ENCODE peak calls at places on chromosomes 3 and 15, in seven cellular contexts. One of them, this sample, is unnamed.

GRCh38 chr3:197026481-197026866 is 3.1 kb downstream of the MELTF start:
- DNase-seq in left lung: no peak
- DNase-seq in activated CD8-positive, alpha-beta T cell treated with anti-CD3 and anti-CD28 coated beads for 36 hours: no peak
- DNase-seq in GM13977: peak; percentile 12
- DNase-seq in AG04450: no peak
- DNase-seq in HFF-Myc: no peak
- DNase-seq in colonic mucosa: no peak
- DNase-seq in this sample: no peak

GRCh38 chr3:183502782-183503181 is 52.7 kb downstream of the KLHL6 start:
- DNase-seq in colonic mucosa: no peak
- DNase-seq in AG04450: no peak
- DNase-seq in left lung: no peak
- DNase-seq in HFF-Myc: no peak
- DNase-seq in activated CD8-positive, alpha-beta T cell treated with anti-CD3 and anti-CD28 coated beads for 36 hours: no peak
- DNase-seq in GM13977: no peak
- DNase-seq in this sample: no peak

GRCh38 chr3:106423321-106424225 is 554.8 kb upstream of the CBLB start:
- DNase-seq in HFF-Myc: no peak
- DNase-seq in AG04450: no peak
- DNase-seq in left lung: no peak
- DNase-seq in GM13977: peak; percentile 17
- DNase-seq in colonic mucosa: no peak
- DNase-seq in activated CD8-positive, alpha-beta T cell treated with anti-CD3 and anti-CD28 coated beads for 36 hours: peak; percentile 45
- DNase-seq in this sample: no peak

GRCh38 chr15:60396964-60397771 is 618 bp downstream of the ANXA2 start:
- DNase-seq in GM13977: peak; percentile 78
- DNase-seq in colonic mucosa: peak; percentile 84
- DNase-seq in HFF-Myc: no peak
- DNase-seq in activated CD8-positive, alpha-beta T cell treated with anti-CD3 and anti-CD28 coated beads for 36 hours: peak; percentile 76
- DNase-seq in left lung: peak; percentile 90
- DNase-seq in AG04450: no peak
- DNase-seq in this sample: no peak

GRCh38 chr3:23811117-23811487 is 5.3 kb downstream of the UBE2E1 start:
- DNase-seq in AG04450: no peak
- DNase-seq in colonic mucosa: peak; percentile 44
- DNase-seq in HFF-Myc: no peak
- DNase-seq in GM13977: peak; percentile 31
- DNase-seq in activated CD8-positive, alpha-beta T cell treated with anti-CD3 and anti-CD28 coated beads for 36 hours: no peak
- DNase-seq in left lung: no peak
- DNase-seq in this sample: no peak

GRCh38 chr3:103127737-103128136 is 692.9 kb downstream of the ZPLD1 start:
- DNase-seq in HFF-Myc: no peak
- DNase-seq in colonic mucosa: no peak
- DNase-seq in activated CD8-positive, alpha-beta T cell treated with anti-CD3 and anti-CD28 coated beads for 36 hours: no peak
- DNase-seq in AG04450: no peak
- DNase-seq in left lung: no peak
- DNase-seq in GM13977: peak; percentile 36
- DNase-seq in this sample: no peak

GRCh38 chr3:94336076-94336741 is 273.3 kb downstream of the NSUN3 start:
- DNase-seq in left lung: no peak
- DNase-seq in colonic mucosa: no peak
- DNase-seq in HFF-Myc: no peak
- DNase-seq in AG04450: peak; percentile 26
- DNase-seq in GM13977: no peak
- DNase-seq in activated CD8-positive, alpha-beta T cell treated with anti-CD3 and anti-CD28 coated beads for 36 hours: no peak
- DNase-seq in this sample: peak; percentile 1

GRCh38 chr15:27826411-27826810 is 272.7 kb downstream of the OCA2 start:
- DNase-seq in colonic mucosa: no peak
- DNase-seq in left lung: no peak
- DNase-seq in HFF-Myc: no peak
- DNase-seq in activated CD8-positive, alpha-beta T cell treated with anti-CD3 and anti-CD28 coated beads for 36 hours: no peak
- DNase-seq in GM13977: no peak
- DNase-seq in AG04450: no peak
- DNase-seq in this sample: no peak

GRCh38 chr15:63948971-63949370 is 97.3 kb downstream of the DAPK2 start:
- DNase-seq in activated CD8-positive, alpha-beta T cell treated with anti-CD3 and anti-CD28 coated beads for 36 hours: no peak
- DNase-seq in left lung: no peak
- DNase-seq in AG04450: no peak
- DNase-seq in HFF-Myc: no peak
- DNase-seq in colonic mucosa: peak; percentile 9
- DNase-seq in GM13977: no peak
- DNase-seq in this sample: no peak

GRCh38 chr3:72748659-72749058 is 99.6 kb downstream of the SHQ1 start:
- DNase-seq in left lung: no peak
- DNase-seq in colonic mucosa: peak; percentile 57
- DNase-seq in AG04450: no peak
- DNase-seq in HFF-Myc: no peak
- DNase-seq in GM13977: no peak
- DNase-seq in activated CD8-positive, alpha-beta T cell treated with anti-CD3 and anti-CD28 coated beads for 36 hours: no peak
- DNase-seq in this sample: no peak

GRCh38 chr3:41662288-41662687 is 299.6 kb downstream of the ULK4 start:
- DNase-seq in HFF-Myc: no peak
- DNase-seq in left lung: no peak
- DNase-seq in activated CD8-positive, alpha-beta T cell treated with anti-CD3 and anti-CD28 coated beads for 36 hours: no peak
- DNase-seq in AG04450: no peak
- DNase-seq in GM13977: no peak
- DNase-seq in colonic mucosa: no peak
- DNase-seq in this sample: no peak

GRCh38 chr15:96064351-96064756 is 266.1 kb upstream of the NR2F2 start:
- DNase-seq in AG04450: peak; percentile 18
- DNase-seq in colonic mucosa: no peak
- DNase-seq in activated CD8-positive, alpha-beta T cell treated with anti-CD3 and anti-CD28 coated beads for 36 hours: no peak
- DNase-seq in GM13977: no peak
- DNase-seq in left lung: no peak
- DNase-seq in HFF-Myc: peak; percentile 16
- DNase-seq in this sample: no peak

GRCh38 chr3:101036213-101036618 is 43.0 kb upstream of the ABI3BP start:
- DNase-seq in AG04450: peak; percentile 88
- DNase-seq in HFF-Myc: peak; percentile 93
- DNase-seq in activated CD8-positive, alpha-beta T cell treated with anti-CD3 and anti-CD28 coated beads for 36 hours: no peak
- DNase-seq in left lung: no peak
- DNase-seq in colonic mucosa: no peak
- DNase-seq in GM13977: no peak
- DNase-seq in this sample: peak; percentile 75

GRCh38 chr3:65144791-65145355 is 457.1 kb upstream of the ADAMTS9 start:
- DNase-seq in colonic mucosa: no peak
- DNase-seq in HFF-Myc: no peak
- DNase-seq in activated CD8-positive, alpha-beta T cell treated with anti-CD3 and anti-CD28 coated beads for 36 hours: no peak
- DNase-seq in AG04450: no peak
- DNase-seq in left lung: no peak
- DNase-seq in GM13977: no peak
- DNase-seq in this sample: no peak

GRCh38 chr3:78645628-78646310 is 1122.0 kb downstream of the ROBO1 start:
- DNase-seq in left lung: no peak
- DNase-seq in GM13977: peak; percentile 28
- DNase-seq in activated CD8-positive, alpha-beta T cell treated with anti-CD3 and anti-CD28 coated beads for 36 hours: no peak
- DNase-seq in colonic mucosa: peak; percentile 24
- DNase-seq in AG04450: peak; percentile 55
- DNase-seq in HFF-Myc: peak; percentile 68
- DNase-seq in this sample: peak; percentile 58

GRCh38 chr15:20341901-20342605 is 199.5 kb downstream of the GOLGA6L6 start:
- DNase-seq in colonic mucosa: no peak
- DNase-seq in left lung: peak; percentile 100
- DNase-seq in GM13977: peak; percentile 41
- DNase-seq in activated CD8-positive, alpha-beta T cell treated with anti-CD3 and anti-CD28 coated beads for 36 hours: peak; percentile 5
- DNase-seq in HFF-Myc: no peak
- DNase-seq in AG04450: no peak
- DNase-seq in this sample: no peak

GRCh38 chr3:69442771-69443197 is 56.9 kb upstream of the FRMD4B start:
- DNase-seq in left lung: no peak
- DNase-seq in AG04450: no peak
- DNase-seq in activated CD8-positive, alpha-beta T cell treated with anti-CD3 and anti-CD28 coated beads for 36 hours: peak; percentile 39
- DNase-seq in GM13977: no peak
- DNase-seq in HFF-Myc: no peak
- DNase-seq in colonic mucosa: no peak
- DNase-seq in this sample: no peak

GRCh38 chr3:159234306-159234705 is 432.5 kb downstream of the MFSD1 start:
- DNase-seq in AG04450: no peak
- DNase-seq in left lung: no peak
- DNase-seq in colonic mucosa: no peak
- DNase-seq in activated CD8-positive, alpha-beta T cell treated with anti-CD3 and anti-CD28 coated beads for 36 hours: no peak
- DNase-seq in GM13977: no peak
- DNase-seq in HFF-Myc: peak; percentile 20
- DNase-seq in this sample: peak; percentile 31

GRCh38 chr3:141915016-141915415 is 38.6 kb downstream of the ATP1B3 start:
- DNase-seq in activated CD8-positive, alpha-beta T cell treated with anti-CD3 and anti-CD28 coated beads for 36 hours: no peak
- DNase-seq in colonic mucosa: no peak
- DNase-seq in AG04450: no peak
- DNase-seq in HFF-Myc: no peak
- DNase-seq in GM13977: no peak
- DNase-seq in left lung: no peak
- DNase-seq in this sample: no peak

GRCh38 chr3:186432944-186433732 is 71.1 kb upstream of the DGKG start:
- DNase-seq in GM13977: no peak
- DNase-seq in left lung: no peak
- DNase-seq in HFF-Myc: no peak
- DNase-seq in AG04450: no peak
- DNase-seq in activated CD8-positive, alpha-beta T cell treated with anti-CD3 and anti-CD28 coated beads for 36 hours: no peak
- DNase-seq in colonic mucosa: no peak
- DNase-seq in this sample: no peak

DNA sequence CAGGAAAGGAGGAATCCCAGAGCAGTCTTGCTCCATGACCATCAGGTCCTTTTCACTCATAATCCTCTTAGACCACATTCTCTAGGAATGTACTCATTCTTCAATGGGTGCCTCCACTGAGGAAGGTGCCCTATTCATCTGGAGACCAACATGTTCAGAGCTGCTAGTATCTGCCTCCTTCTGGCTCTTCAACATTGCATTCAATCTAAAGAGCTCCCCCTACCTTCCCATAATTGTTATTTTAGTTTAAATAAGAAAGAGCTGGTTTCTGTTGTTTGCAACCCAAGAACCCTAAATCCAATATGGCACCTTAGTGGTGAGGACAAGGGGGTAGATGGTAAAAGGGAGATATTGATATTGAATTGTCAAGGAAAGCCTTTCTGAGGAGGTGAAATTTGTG is 67.6 kb downstream of the SCN11A start:
- DNase-seq in left lung: no peak
- DNase-seq in activated CD8-positive, alpha-beta T cell treated with anti-CD3 and anti-CD28 coated beads for 36 hours: no peak
- DNase-seq in HFF-Myc: no peak
- DNase-seq in GM13977: no peak
- DNase-seq in AG04450: no peak
- DNase-seq in colonic mucosa: no peak
- DNase-seq in this sample: no peak
- TF ChIP-seq CTCF in left lung: no peak
- TF ChIP-seq CTCF in activated CD8-positive, alpha-beta T cell treated with anti-CD3 and anti-CD28 coated beads for 36 hours: no peak
- TF ChIP-seq CTCF in HFF-Myc: no peak
- TF ChIP-seq CTCF in GM13977: no peak
- TF ChIP-seq CTCF in AG04450: no peak
- TF ChIP-seq CTCF in colonic mucosa: no peak
- TF ChIP-seq CTCF in this sample: no peak

GRCh38 chr15:67049351-67050044 is 15.9 kb upstream of the SMAD3 start:
- DNase-seq in activated CD8-positive, alpha-beta T cell treated with anti-CD3 and anti-CD28 coated beads for 36 hours: no peak
- DNase-seq in AG04450: no peak
- DNase-seq in colonic mucosa: peak; percentile 69
- DNase-seq in HFF-Myc: no peak
- DNase-seq in GM13977: no peak
- DNase-seq in left lung: no peak
- DNase-seq in this sample: no peak
- TF ChIP-seq CTCF in activated CD8-positive, alpha-beta T cell treated with anti-CD3 and anti-CD28 coated beads for 36 hours: no peak
- TF ChIP-seq CTCF in AG04450: no peak
- TF ChIP-seq CTCF in colonic mucosa: no peak
- TF ChIP-seq CTCF in HFF-Myc: no peak
- TF ChIP-seq CTCF in GM13977: no peak
- TF ChIP-seq CTCF in left lung: no peak
- TF ChIP-seq CTCF in this sample: no peak

GRCh38 chr3:25294406-25294805 is 133.7 kb upstream of the RARB start:
- DNase-seq in activated CD8-positive, alpha-beta T cell treated with anti-CD3 and anti-CD28 coated beads for 36 hours: no peak
- DNase-seq in AG04450: no peak
- DNase-seq in HFF-Myc: no peak
- DNase-seq in GM13977: no peak
- DNase-seq in colonic mucosa: no peak
- DNase-seq in left lung: no peak
- DNase-seq in this sample: no peak

GRCh38 chr3:25293736-25294135 is 134.3 kb upstream of the RARB start:
- DNase-seq in GM13977: no peak
- DNase-seq in colonic mucosa: no peak
- DNase-seq in HFF-Myc: no peak
- DNase-seq in AG04450: no peak
- DNase-seq in activated CD8-positive, alpha-beta T cell treated with anti-CD3 and anti-CD28 coated beads for 36 hours: no peak
- DNase-seq in left lung: no peak
- DNase-seq in this sample: no peak

GRCh38 chr3:25300141-25300540 is 127.9 kb upstream of the RARB start:
- DNase-seq in colonic mucosa: no peak
- DNase-seq in GM13977: no peak
- DNase-seq in AG04450: no peak
- DNase-seq in left lung: no peak
- DNase-seq in activated CD8-positive, alpha-beta T cell treated with anti-CD3 and anti-CD28 coated beads for 36 hours: no peak
- DNase-seq in HFF-Myc: no peak
- DNase-seq in this sample: no peak

GRCh38 chr3:25292604-25293003 is 135.5 kb upstream of the RARB start:
- DNase-seq in colonic mucosa: no peak
- DNase-seq in HFF-Myc: no peak
- DNase-seq in AG04450: no peak
- DNase-seq in activated CD8-positive, alpha-beta T cell treated with anti-CD3 and anti-CD28 coated beads for 36 hours: no peak
- DNase-seq in left lung: no peak
- DNase-seq in GM13977: no peak
- DNase-seq in this sample: no peak

DNA sequence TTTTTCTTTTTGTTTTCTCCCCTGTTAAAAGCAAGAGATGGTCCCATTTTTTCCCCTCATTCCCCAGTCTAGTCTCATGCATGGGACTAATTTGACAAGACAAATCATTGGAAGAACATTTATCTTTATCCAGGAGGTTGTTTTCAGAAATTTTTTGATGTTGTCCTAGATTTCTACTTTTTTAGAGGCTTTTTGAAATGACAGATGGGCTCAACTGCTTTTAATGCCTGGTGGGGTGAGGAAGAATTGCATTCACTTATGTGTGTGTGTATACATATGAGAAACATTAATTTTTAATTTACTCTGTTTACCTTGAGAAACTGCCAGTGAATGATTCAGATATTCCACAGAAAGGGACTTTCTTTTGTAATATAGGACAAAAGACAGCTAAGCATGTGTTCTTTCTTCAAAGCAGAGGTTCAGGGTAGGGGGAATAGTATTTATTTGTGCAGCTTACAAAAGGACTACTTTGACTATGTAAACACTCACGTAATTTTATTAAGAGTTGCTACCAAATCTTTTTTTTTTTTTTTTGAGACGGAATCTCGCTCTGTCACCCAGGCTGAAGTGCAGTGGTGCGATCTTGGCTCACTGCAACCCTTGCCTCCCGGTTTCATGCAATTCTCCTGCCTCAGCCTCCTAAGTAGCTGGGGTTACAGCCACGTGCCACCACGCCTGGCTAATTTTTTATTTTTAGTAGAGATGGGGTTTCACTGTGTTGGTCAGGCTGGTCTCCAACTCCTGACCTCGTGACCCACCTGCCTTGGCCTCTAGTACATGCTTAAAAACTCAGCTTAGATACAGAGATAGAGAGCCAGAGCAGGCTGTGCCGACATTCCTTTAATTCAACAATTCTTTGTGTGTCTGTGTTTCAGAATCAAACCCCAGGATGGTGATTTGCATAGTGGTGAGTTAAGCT is 130.1 kb upstream of the RARB start:
- DNase-seq in AG04450: no peak
- DNase-seq in left lung: no peak
- DNase-seq in GM13977: no peak
- DNase-seq in HFF-Myc: peak; percentile 56
- DNase-seq in activated CD8-positive, alpha-beta T cell treated with anti-CD3 and anti-CD28 coated beads for 36 hours: no peak
- DNase-seq in colonic mucosa: no peak
- DNase-seq in this sample: peak; percentile 14
- TF ChIP-seq CTCF in AG04450: no peak
- TF ChIP-seq CTCF in left lung: no peak
- TF ChIP-seq CTCF in GM13977: no peak
- TF ChIP-seq CTCF in HFF-Myc: no peak
- TF ChIP-seq CTCF in activated CD8-positive, alpha-beta T cell treated with anti-CD3 and anti-CD28 coated beads for 36 hours: no peak
- TF ChIP-seq CTCF in colonic mucosa: no peak
- TF ChIP-seq CTCF in this sample: no peak

GRCh38 chr3:119428538-119428937 is 34.9 kb downstream of the TMEM39A start:
- DNase-seq in left lung: no peak
- DNase-seq in AG04450: no peak
- DNase-seq in colonic mucosa: no peak
- DNase-seq in HFF-Myc: no peak
- DNase-seq in activated CD8-positive, alpha-beta T cell treated with anti-CD3 and anti-CD28 coated beads for 36 hours: peak; percentile 5
- DNase-seq in GM13977: no peak
- DNase-seq in this sample: no peak
- TF ChIP-seq CTCF in left lung: no peak
- TF ChIP-seq CTCF in AG04450: no peak
- TF ChIP-seq CTCF in colonic mucosa: no peak
- TF ChIP-seq CTCF in HFF-Myc: peak; percentile 13
- TF ChIP-seq CTCF in activated CD8-positive, alpha-beta T cell treated with anti-CD3 and anti-CD28 coated beads for 36 hours: no peak
- TF ChIP-seq CTCF in GM13977: peak; percentile 12
- TF ChIP-seq CTCF in this sample: no peak

This sample was measured in AG09319.